ENCODE peak calls at places on chromosomes 12 and 14, in nine cellular contexts. One of them, this sample, is unnamed.

GRCh38 chr12:114636723-114637480 is 47.1 kb downstream of the TBX3 start:
- DNase-seq in non-pigmented ciliary epithelial cell: no peak
- DNase-seq in neural progenitor cell: peak
- DNase-seq in chondrocyte: no peak
- DNase-seq in amygdala: no peak
- DNase-seq in activated T-cell treated with anti-CD3 and anti-CD28 coated beads, Interleukin-2, amount 50 U/mL, for 4 hours: no peak
- DNase-seq in activated T-helper 1 cell treated with Interleukin-2 at 50 U/mL for 16 hours: no peak
- DNase-seq in RWPE1: peak
- DNase-seq in T-helper 17 cell: no peak
- DNase-seq in this sample: peak

GRCh38 chr12:62730649-62731377 is 204.1 kb downstream of the PPM1H start:
- DNase-seq in chondrocyte: no peak
- DNase-seq in RWPE1: peak
- DNase-seq in activated T-cell treated with anti-CD3 and anti-CD28 coated beads, Interleukin-2, amount 50 U/mL, for 4 hours: no peak
- DNase-seq in non-pigmented ciliary epithelial cell: no peak
- DNase-seq in neural progenitor cell: no peak
- DNase-seq in amygdala: no peak
- DNase-seq in activated T-helper 1 cell treated with Interleukin-2 at 50 U/mL for 16 hours: no peak
- DNase-seq in T-helper 17 cell: no peak
- DNase-seq in this sample: peak

GRCh38 chr14:77849711-77850110 is 49.8 kb downstream of the ADCK1 start:
- DNase-seq in T-helper 17 cell: no peak
- DNase-seq in non-pigmented ciliary epithelial cell: peak
- DNase-seq in RWPE1: no peak
- DNase-seq in activated T-cell treated with anti-CD3 and anti-CD28 coated beads, Interleukin-2, amount 50 U/mL, for 4 hours: no peak
- DNase-seq in amygdala: no peak
- DNase-seq in neural progenitor cell: no peak
- DNase-seq in activated T-helper 1 cell treated with Interleukin-2 at 50 U/mL for 16 hours: no peak
- DNase-seq in chondrocyte: no peak
- DNase-seq in this sample: no peak

GRCh38 chr14:98773814-98774213 is 498.2 kb downstream of the BCL11B start:
- DNase-seq in RWPE1: no peak
- DNase-seq in activated T-helper 1 cell treated with Interleukin-2 at 50 U/mL for 16 hours: no peak
- DNase-seq in neural progenitor cell: no peak
- DNase-seq in T-helper 17 cell: no peak
- DNase-seq in amygdala: no peak
- DNase-seq in non-pigmented ciliary epithelial cell: no peak
- DNase-seq in chondrocyte: no peak
- DNase-seq in activated T-cell treated with anti-CD3 and anti-CD28 coated beads, Interleukin-2, amount 50 U/mL, for 4 hours: no peak
- DNase-seq in this sample: no peak

GRCh38 chr14:53615254-53615653 is 341.4 kb downstream of the BMP4 start:
- DNase-seq in activated T-helper 1 cell treated with Interleukin-2 at 50 U/mL for 16 hours: no peak
- DNase-seq in RWPE1: no peak
- DNase-seq in neural progenitor cell: no peak
- DNase-seq in activated T-cell treated with anti-CD3 and anti-CD28 coated beads, Interleukin-2, amount 50 U/mL, for 4 hours: no peak
- DNase-seq in chondrocyte: no peak
- DNase-seq in T-helper 17 cell: no peak
- DNase-seq in non-pigmented ciliary epithelial cell: no peak
- DNase-seq in amygdala: no peak
- DNase-seq in this sample: no peak

GRCh38 chr14:97584528-97584927 is 787.3 kb downstream of the VRK1 start:
- DNase-seq in activated T-cell treated with anti-CD3 and anti-CD28 coated beads, Interleukin-2, amount 50 U/mL, for 4 hours: no peak
- DNase-seq in chondrocyte: no peak
- DNase-seq in neural progenitor cell: no peak
- DNase-seq in T-helper 17 cell: no peak
- DNase-seq in RWPE1: no peak
- DNase-seq in activated T-helper 1 cell treated with Interleukin-2 at 50 U/mL for 16 hours: no peak
- DNase-seq in non-pigmented ciliary epithelial cell: no peak
- DNase-seq in amygdala: no peak
- DNase-seq in this sample: no peak

GRCh38 chr14:68814376-68815287 is 21.8 kb upstream of the ZFP36L1 start:
- DNase-seq in chondrocyte: no peak
- DNase-seq in neural progenitor cell: peak
- DNase-seq in amygdala: no peak
- DNase-seq in non-pigmented ciliary epithelial cell: no peak
- DNase-seq in RWPE1: no peak
- DNase-seq in T-helper 17 cell: no peak
- DNase-seq in activated T-cell treated with anti-CD3 and anti-CD28 coated beads, Interleukin-2, amount 50 U/mL, for 4 hours: peak
- DNase-seq in activated T-helper 1 cell treated with Interleukin-2 at 50 U/mL for 16 hours: no peak
- DNase-seq in this sample: peak

GRCh38 chr12:116880817-116881324 is 370 bp downstream of the HRK start:
- DNase-seq in neural progenitor cell: peak
- DNase-seq in activated T-helper 1 cell treated with Interleukin-2 at 50 U/mL for 16 hours: peak
- DNase-seq in RWPE1: no peak
- DNase-seq in amygdala: no peak
- DNase-seq in T-helper 17 cell: no peak
- DNase-seq in chondrocyte: no peak
- DNase-seq in activated T-cell treated with anti-CD3 and anti-CD28 coated beads, Interleukin-2, amount 50 U/mL, for 4 hours: no peak
- DNase-seq in non-pigmented ciliary epithelial cell: no peak
- DNase-seq in this sample: peak

GRCh38 chr14:88842414-88842813 is 18.0 kb downstream of the TTC8 start:
- DNase-seq in chondrocyte: no peak
- DNase-seq in activated T-cell treated with anti-CD3 and anti-CD28 coated beads, Interleukin-2, amount 50 U/mL, for 4 hours: no peak
- DNase-seq in T-helper 17 cell: no peak
- DNase-seq in non-pigmented ciliary epithelial cell: no peak
- DNase-seq in amygdala: no peak
- DNase-seq in RWPE1: no peak
- DNase-seq in neural progenitor cell: no peak
- DNase-seq in activated T-helper 1 cell treated with Interleukin-2 at 50 U/mL for 16 hours: no peak
- DNase-seq in this sample: no peak

GRCh38 chr12:108712164-108712924 is 19.0 kb downstream of the CORO1C start:
- DNase-seq in activated T-cell treated with anti-CD3 and anti-CD28 coated beads, Interleukin-2, amount 50 U/mL, for 4 hours: no peak
- DNase-seq in activated T-helper 1 cell treated with Interleukin-2 at 50 U/mL for 16 hours: no peak
- DNase-seq in non-pigmented ciliary epithelial cell: no peak
- DNase-seq in neural progenitor cell: no peak
- DNase-seq in T-helper 17 cell: no peak
- DNase-seq in amygdala: no peak
- DNase-seq in RWPE1: no peak
- DNase-seq in chondrocyte: no peak
- DNase-seq in this sample: no peak